ENCODE peak calls at places on chromosome 12, in seven cellular contexts. P is IMR-90; W is uterus; L is CD8-positive, alpha-beta memory T cell; H is right lobe of liver; M is Peyer's patch; I is suprapubic skin. O is an unnamed sample.

GRCh38 chr12:88029093-88029665 is at the start of gene C12orf50:
- DNase-seq in P (no peak), W (no peak), L (no peak), H (no peak), M (no peak), I (no peak), O (no peak)

GRCh38 chr12:72957454-72957853 is 685.3 kb downstream of the TRHDE start:
- DNase-seq in P (no peak), W (no peak), L (no peak), H (no peak), M (no peak), I (no peak), O (no peak)

GRCh38 chr12:48972213-48973021 is 882 bp upstream of the WNT10B start:
- DNase-seq in P (peak), W (no peak), L (no peak), H (no peak), M (no peak), I (no peak), O (no peak)

GRCh38 chr12:13211859-13212664 is 15.5 kb downstream of the EMP1 start:
- DNase-seq in P (peak), W (peak), L (peak), H (peak), M (no peak), I (no peak), O (no peak)

GRCh38 chr12:49680075-49680474 is 27.1 kb downstream of the FMNL3 start:
- DNase-seq in P (no peak), W (no peak), L (no peak), H (no peak), M (no peak), I (no peak), O (no peak)

GRCh38 chr12:132429122-132429931 is 60.6 kb upstream of the FBRSL1 start:
- DNase-seq in P (no peak), W (no peak), L (no peak), H (no peak), M (no peak), I (no peak), O (no peak)

GRCh38 chr12:25701290-25701689 is 148.2 kb upstream of the LMNTD1 start:
- DNase-seq in P (peak), W (no peak), L (no peak), H (no peak), M (no peak), I (no peak), O (no peak)

GRCh38 chr12:93818488-93819047 is 141.4 kb downstream of the CRADD start:
- DNase-seq in P (no peak), W (peak), L (no peak), H (no peak), M (no peak), I (no peak), O (no peak)

GRCh38 chr12:131473721-131474709 is 236.9 kb upstream of the SFSWAP start:
- DNase-seq in P (no peak), W (no peak), L (no peak), H (no peak), M (no peak), I (no peak), O (no peak)

GRCh38 chr12:6262635-6263034 is 47.8 kb upstream of the PLEKHG6 start:
- DNase-seq in P (no peak), W (no peak), L (no peak), H (no peak), M (peak), I (no peak), O (no peak)

GRCh38 chr12:54414191-54414525 is 4.9 kb downstream of the ITGA5 start:
- DNase-seq in P (no peak), W (no peak), L (no peak), H (no peak), M (no peak), I (no peak), O (no peak)

GRCh38 chr12:54415223-54415929 is 3.7 kb downstream of the ITGA5 start:
- DNase-seq in P (no peak), W (no peak), L (peak), H (peak), M (no peak), I (peak), O (no peak)

GRCh38 chr12:54412348-54412747 is 6.7 kb downstream of the ITGA5 start:
- DNase-seq in P (no peak), W (no peak), L (peak), H (no peak), M (no peak), I (peak), O (no peak)

GRCh38 chr12:54412786-54413185 is 6.3 kb downstream of the ITGA5 start:
- DNase-seq in P (no peak), W (no peak), L (no peak), H (peak), M (no peak), I (no peak), O (no peak)

DNA sequence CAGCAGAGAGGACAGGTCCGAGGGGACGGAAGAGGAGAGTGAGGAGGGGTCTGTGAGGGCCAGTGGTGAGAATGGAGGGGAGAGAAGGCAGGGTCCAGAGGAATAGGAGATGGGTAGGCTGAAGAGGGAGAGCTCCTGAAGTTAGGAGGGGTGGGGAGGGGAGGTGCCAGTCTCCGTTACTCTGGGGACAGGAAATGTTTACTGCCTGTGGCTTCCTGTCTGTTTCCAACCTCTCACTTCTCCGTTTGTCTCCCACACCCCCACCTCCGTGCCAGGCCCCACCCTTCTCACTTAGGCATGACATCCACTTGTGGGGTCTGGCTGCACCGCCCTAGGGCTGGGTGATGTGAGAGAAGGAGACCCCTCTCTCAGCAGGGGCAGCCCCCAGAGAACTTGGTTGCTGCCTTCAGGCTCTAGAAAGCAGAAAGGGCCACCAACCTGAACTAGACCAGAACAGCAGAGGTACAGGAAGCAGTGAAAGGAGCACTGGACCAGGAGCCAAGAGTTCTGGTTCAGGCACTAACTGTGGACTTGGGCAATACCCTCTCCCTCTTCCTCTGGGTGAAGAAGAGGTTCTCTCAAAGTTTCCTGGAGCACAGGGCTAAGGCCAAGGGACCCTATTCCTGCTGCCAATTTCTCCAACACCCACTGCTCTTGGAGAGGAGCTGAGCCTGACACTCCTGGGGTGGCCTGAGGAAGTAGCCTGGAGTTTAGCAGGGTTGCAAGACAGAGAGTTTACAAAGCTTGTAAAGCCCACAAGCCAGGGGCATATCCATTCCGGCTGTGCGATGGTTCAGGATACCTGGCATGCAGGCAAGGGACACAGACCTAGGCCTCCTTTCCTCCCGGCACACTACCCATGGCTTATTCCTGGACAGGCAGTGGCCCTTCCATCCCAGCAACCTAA is 5.5 kb downstream of the ITGA5 start:
- DNase-seq in P (no peak), W (no peak), L (peak), H (peak), M (no peak), I (peak), O (no peak)
- H3K27ac ChIP-seq in P (peak), W (peak), L (peak), H (peak), M (peak), I (peak), O (peak)

DNA sequence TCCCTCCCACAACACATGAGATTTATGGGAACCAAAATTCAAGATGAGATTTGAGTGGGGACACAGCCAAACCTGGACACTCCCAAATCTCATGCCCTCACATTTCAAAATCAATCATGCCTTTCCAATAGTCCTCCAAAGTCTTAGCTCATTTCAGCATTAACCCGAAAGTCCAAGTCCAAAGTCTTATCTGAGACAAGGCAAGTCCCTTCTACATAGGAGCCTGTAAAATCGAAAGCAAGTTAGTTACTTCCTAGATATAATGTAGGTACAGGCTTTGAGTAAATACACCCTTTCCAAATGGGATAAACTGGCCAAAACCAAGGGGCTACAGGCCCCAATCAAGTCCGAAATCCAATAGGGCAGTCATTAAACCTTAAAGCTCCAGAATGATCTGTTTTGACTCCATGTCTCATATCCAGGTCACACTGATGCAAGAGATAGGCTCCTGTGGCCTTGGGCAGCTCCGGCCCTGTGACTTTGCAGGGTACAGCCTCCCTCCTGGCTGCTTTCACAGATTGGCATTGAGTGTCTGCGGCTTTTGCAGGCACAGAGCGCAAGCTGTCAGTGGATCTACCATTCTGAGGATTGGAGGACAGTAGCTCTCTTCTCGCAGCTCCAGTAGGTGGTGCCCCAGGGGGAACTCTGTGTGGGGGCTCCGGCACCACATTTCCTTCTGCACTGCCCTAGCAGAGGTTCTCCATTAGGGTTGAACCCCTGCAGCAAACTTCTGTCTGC is 60.1 kb downstream of the LRIG3 start:
- DNase-seq in P (no peak), W (no peak), L (no peak), H (no peak), M (no peak), I (no peak), O (no peak)
- H3K27ac ChIP-seq in P (no peak), W (no peak), L (no peak), H (no peak), M (peak), I (no peak), O (no peak)

GRCh38 chr12:64618953-64619590 is 8.8 kb downstream of the RASSF3 start:
- DNase-seq in P (peak), W (no peak), L (no peak), H (peak), M (no peak), I (no peak), O (no peak)
- H3K27ac ChIP-seq in P (peak), W (no peak), L (peak), H (no peak), M (peak), I (peak), O (no peak)

GRCh38 chr12:95195122-95195521 is 22.1 kb downstream of the FGD6 start:
- DNase-seq in P (no peak), W (no peak), L (no peak), H (no peak), M (no peak), I (no peak), O (no peak)

GRCh38 chr12:95200128-95200973 is 16.9 kb downstream of the FGD6 start:
- DNase-seq in P (no peak), W (no peak), L (no peak), H (no peak), M (no peak), I (no peak), O (no peak)

GRCh38 chr12:95201056-95201670 is 16.1 kb downstream of the FGD6 start:
- DNase-seq in P (peak), W (no peak), L (no peak), H (no peak), M (no peak), I (no peak), O (peak)

GRCh38 chr12:95197636-95198035 is 19.6 kb downstream of the FGD6 start:
- DNase-seq in P (no peak), W (no peak), L (no peak), H (no peak), M (no peak), I (no peak), O (no peak)

GRCh38 chr12:95198914-95199313 is 18.4 kb downstream of the FGD6 start:
- DNase-seq in P (no peak), W (no peak), L (no peak), H (no peak), M (no peak), I (no peak), O (no peak)
- H3K27ac ChIP-seq in P (no peak), W (no peak), L (no peak), H (peak), M (no peak), I (peak), O (peak)

GRCh38 chr12:14619731-14620501 is 52.2 kb upstream of the PLBD1 start:
- DNase-seq in P (no peak), W (no peak), L (no peak), H (no peak), M (no peak), I (no peak), O (no peak)

GRCh38 chr12:14614704-14615121 is 47.0 kb upstream of the PLBD1 start:
- DNase-seq in P (no peak), W (no peak), L (no peak), H (no peak), M (no peak), I (no peak), O (peak)

GRCh38 chr12:14613718-14614117 is 46.0 kb upstream of the PLBD1 start:
- DNase-seq in P (no peak), W (no peak), L (no peak), H (no peak), M (no peak), I (no peak), O (peak)

GRCh38 chr12:14621821-14622220 is 54.1 kb upstream of the PLBD1 start:
- DNase-seq in P (no peak), W (no peak), L (no peak), H (no peak), M (no peak), I (no peak), O (no peak)

GRCh38 chr12:14618990-14619389 is 51.3 kb upstream of the PLBD1 start:
- DNase-seq in P (peak), W (no peak), L (peak), H (no peak), M (no peak), I (no peak), O (no peak)
- H3K27ac ChIP-seq in P (no peak), W (no peak), L (no peak), H (no peak), M (no peak), I (no peak), O (no peak)

O was measured in epithelial cell of prostate.